ENCODE peak calls at places on chromosomes 16 and 17, in ten cellular contexts. A is cardiac fibroblast, Q is NB4, S is fibroblast of the aortic adventitia, G is colonic mucosa, O is cardiac muscle cell, D is left lung, I is foreskin fibroblast, J is K562, Y is tibial artery. M is an unnamed sample.

GRCh38 chr17:9644910-9645751 is at the start of gene USP43:
- DNase-seq in A (no peak), Q (peak; percentile 82), S (no peak), G (peak; percentile 81), O (peak; percentile 59), D (peak; percentile 61), I (peak; percentile 31), J (peak; percentile 25), Y (no peak), M (no peak)

GRCh38 chr16:12874135-12874534 is 27.3 kb upstream of the SHISA9 start:
- DNase-seq in A (peak; percentile 74), Q (no peak), S (peak; percentile 69), G (no peak), O (no peak), D (no peak), I (peak; percentile 87), J (no peak), Y (no peak), M (no peak)

GRCh38 chr17:1089915-1090314 is 89.9 kb downstream of the ABR start:
- DNase-seq in A (no peak), Q (peak; percentile 78), S (no peak), G (no peak), O (no peak), D (peak; percentile 84), I (no peak), J (no peak), Y (peak; percentile 89), M (no peak)

GRCh38 chr17:80364091-80364691 is 50.8 kb upstream of the ENDOV start:
- DNase-seq in A (peak; percentile 10), Q (peak; percentile 52), S (no peak), G (no peak), O (peak; percentile 33), D (no peak), I (no peak), J (peak; percentile 41), Y (no peak), M (no peak)

GRCh38 chr16:50491516-50491915 is 56.7 kb upstream of the NKD1 start:
- DNase-seq in A (no peak), Q (no peak), S (no peak), G (no peak), O (no peak), D (no peak), I (no peak), J (no peak), Y (no peak), M (no peak)

GRCh38 chr17:27990100-27990499 is 52.4 kb upstream of the NLK start:
- DNase-seq in A (no peak), Q (no peak), S (no peak), G (peak; percentile 38), O (no peak), D (no peak), I (no peak), J (no peak), Y (no peak), M (no peak)

GRCh38 chr17:45334231-45334630 is 17.4 kb upstream of the MAP3K14 start:
- DNase-seq in A (no peak), Q (no peak), S (no peak), G (no peak), O (no peak), D (peak; percentile 13), I (no peak), J (no peak), Y (peak; percentile 42), M (peak; percentile 61)

GRCh38 chr17:82880620-82881019 is 40.8 kb upstream of the ZNF750 start:
- DNase-seq in A (no peak), Q (no peak), S (no peak), G (no peak), O (no peak), D (no peak), I (no peak), J (no peak), Y (no peak), M (no peak)

GRCh38 chr16:5059386-5060072 is 6.2 kb downstream of the C16orf89 start:
- DNase-seq in A (no peak), Q (no peak), S (no peak), G (no peak), O (no peak), D (no peak), I (no peak), J (no peak), Y (no peak), M (no peak)

GRCh38 chr16:5056347-5056746 is 9.4 kb downstream of the C16orf89 start:
- DNase-seq in A (peak; percentile 43), Q (peak; percentile 77), S (no peak), G (peak; percentile 46), O (peak; percentile 57), D (peak; percentile 36), I (peak; percentile 48), J (peak; percentile 73), Y (no peak), M (peak; percentile 72)

GRCh38 chr16:5054876-5055865 is 10.6 kb downstream of the C16orf89 start:
- DNase-seq in A (no peak), Q (no peak), S (no peak), G (no peak), O (no peak), D (peak; percentile 18), I (no peak), J (no peak), Y (no peak), M (no peak)

GRCh38 chr16:5060073-5060641 is 5.6 kb downstream of the C16orf89 start:
- DNase-seq in A (no peak), Q (no peak), S (no peak), G (no peak), O (no peak), D (no peak), I (no peak), J (peak; percentile 5), Y (no peak), M (no peak)

DNA sequence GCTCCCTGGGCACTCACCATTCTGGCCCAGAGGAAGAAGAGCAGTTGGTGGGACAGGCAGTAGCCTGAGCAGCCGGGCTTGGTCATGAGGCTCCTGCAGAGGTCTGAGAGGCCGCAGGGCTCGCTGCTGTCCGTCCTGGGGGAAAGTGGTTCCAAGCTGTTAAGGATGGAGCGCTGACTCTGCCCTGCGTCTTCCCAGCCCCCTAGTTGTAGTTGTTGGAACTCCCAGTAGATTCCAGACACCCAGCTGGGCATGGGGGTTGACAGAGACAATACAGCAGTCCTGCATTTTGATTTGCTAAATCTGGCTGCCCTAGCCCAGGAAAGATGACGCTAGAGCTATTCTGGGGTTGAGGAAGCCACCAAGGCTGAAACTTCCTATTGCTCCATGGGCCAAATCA is 7.3 kb downstream of the C16orf89 start:
- DNase-seq in A (peak; percentile 23), Q (no peak), S (no peak), G (no peak), O (peak; percentile 54), D (no peak), I (peak; percentile 28), J (peak; percentile 31), Y (no peak), M (no peak)
- TF ChIP-seq CTCF in A (peak; percentile 47), Q (peak; percentile 1), S (no peak), G (no peak), O (peak; percentile 43), D (no peak), I (peak; percentile 27), J (peak; percentile 18), Y (no peak), M (no peak)

GRCh38 chr17:75348386-75349012 is 57.0 kb downstream of the GRB2 start:
- DNase-seq in A (no peak), Q (no peak), S (no peak), G (no peak), O (no peak), D (no peak), I (no peak), J (no peak), Y (no peak), M (no peak)

GRCh38 chr17:75349589-75349988 is 55.9 kb downstream of the GRB2 start:
- DNase-seq in A (no peak), Q (no peak), S (no peak), G (no peak), O (no peak), D (no peak), I (no peak), J (no peak), Y (no peak), M (no peak)

GRCh38 chr17:75352079-75352569 is 53.4 kb downstream of the GRB2 start:
- DNase-seq in A (no peak), Q (no peak), S (no peak), G (no peak), O (peak; percentile 79), D (peak; percentile 43), I (no peak), J (peak; percentile 43), Y (no peak), M (peak; percentile 38)

GRCh38 chr17:75350706-75351105 is 54.8 kb downstream of the GRB2 start:
- DNase-seq in A (no peak), Q (no peak), S (no peak), G (no peak), O (no peak), D (no peak), I (no peak), J (no peak), Y (no peak), M (no peak)

DNA sequence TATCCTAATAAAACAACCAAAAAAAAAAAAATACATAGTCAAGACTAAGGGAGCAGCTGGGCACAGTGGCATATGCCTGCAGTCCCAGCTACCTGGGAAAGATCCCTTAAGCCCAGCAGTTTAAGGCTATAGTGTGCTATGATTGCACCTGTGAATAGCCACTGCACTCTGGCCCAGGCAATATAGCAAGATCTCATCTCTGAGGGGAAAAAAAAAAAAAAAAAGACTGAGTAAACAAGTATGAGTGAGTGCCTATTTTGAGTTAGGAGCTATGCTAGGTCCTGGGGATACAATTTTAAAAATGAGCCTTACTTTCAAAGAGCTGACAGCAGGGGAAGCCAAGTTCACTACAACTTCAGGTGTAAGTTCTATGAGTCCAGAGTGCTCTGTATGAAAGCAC is 55.4 kb downstream of the GRB2 start:
- DNase-seq in A (no peak), Q (no peak), S (no peak), G (no peak), O (no peak), D (no peak), I (no peak), J (no peak), Y (no peak), M (no peak)
- H3K4me3 ChIP-seq in A (no peak overlapping the region), Q (no peak overlapping the region), S (no peak overlapping the region), G (no peak overlapping the region), O (no peak overlapping the region), D (no peak overlapping the region), I (no peak overlapping the region), J (no peak overlapping the region), Y (no peak overlapping the region), M (no peak overlapping the region)

GRCh38 chr17:33687831-33688230 is 394.7 kb upstream of the ASIC2 start:
- DNase-seq in A (no peak), Q (no peak), S (no peak), G (no peak), O (no peak), D (no peak), I (no peak), J (no peak), Y (no peak), M (peak; percentile 2)

GRCh38 chr17:33684714-33685113 is 391.6 kb upstream of the ASIC2 start:
- DNase-seq in A (no peak), Q (no peak), S (no peak), G (no peak), O (no peak), D (no peak), I (no peak), J (no peak), Y (no peak), M (no peak)

GRCh38 chr17:33688771-33689170 is 395.7 kb upstream of the ASIC2 start:
- DNase-seq in A (no peak), Q (no peak), S (no peak), G (no peak), O (no peak), D (no peak), I (no peak), J (no peak), Y (no peak), M (no peak)

GRCh38 chr17:33686171-33686570 is 393.1 kb upstream of the ASIC2 start:
- DNase-seq in A (no peak), Q (peak; percentile 33), S (no peak), G (peak; percentile 21), O (no peak), D (no peak), I (no peak), J (peak; percentile 73), Y (no peak), M (peak; percentile 41)

GRCh38 chr17:33689725-33690124 is 396.6 kb upstream of the ASIC2 start:
- DNase-seq in A (no peak), Q (no peak), S (no peak), G (no peak), O (no peak), D (no peak), I (no peak), J (no peak), Y (no peak), M (no peak)
- TF ChIP-seq CTCF in A (no peak), Q (peak; percentile 28), S (no peak), G (no peak), O (no peak), D (no peak), I (no peak), J (peak; percentile 41), Y (no peak), M (peak; percentile 4)

GRCh38 chr17:42411905-42412679 is 11.0 kb downstream of the CAVIN1 start:
- DNase-seq in A (no peak), Q (no peak), S (no peak), G (no peak), O (no peak), D (no peak), I (no peak), J (no peak), Y (no peak), M (no peak)
- H3K4me3 ChIP-seq in A (no peak overlapping the region), Q (no peak overlapping the region), S (no peak overlapping the region), G (no peak overlapping the region), O (no peak overlapping the region), D (no peak overlapping the region), I (no peak overlapping the region), J (no peak overlapping the region), Y (peak overlapping the region; percentile 11), M (no peak overlapping the region)